ENCODE peak calls at places on chromosomes 13 and 19, in nine cellular contexts. One of them, this sample, is unnamed.

GRCh38 chr13:65856464-65856863 is 1373.7 kb downstream of the PCDH9 start:
- DNase-seq in AG20443: no peak
- DNase-seq in HEK293T: no peak
- DNase-seq in neural crest cell: no peak
- DNase-seq in GM04504: peak
- DNase-seq in HT-29: no peak
- DNase-seq in cardiac muscle cell: no peak
- DNase-seq in left colon: no peak
- DNase-seq in osteoblast: peak
- DNase-seq in this sample: no peak

GRCh38 chr13:80945328-80945727 is 604.4 kb upstream of the SPRY2 start:
- DNase-seq in AG20443: no peak
- DNase-seq in HEK293T: no peak
- DNase-seq in neural crest cell: peak
- DNase-seq in GM04504: no peak
- DNase-seq in HT-29: peak
- DNase-seq in cardiac muscle cell: peak
- DNase-seq in left colon: no peak
- DNase-seq in osteoblast: no peak
- DNase-seq in this sample: no peak

GRCh38 chr13:25934127-25934526 is 117.7 kb downstream of the SHISA2 start:
- DNase-seq in AG20443: no peak
- DNase-seq in HEK293T: no peak
- DNase-seq in neural crest cell: no peak
- DNase-seq in GM04504: no peak
- DNase-seq in HT-29: no peak
- DNase-seq in cardiac muscle cell: no peak
- DNase-seq in left colon: no peak
- DNase-seq in osteoblast: no peak
- DNase-seq in this sample: no peak

GRCh38 chr19:2345794-2346663 is 14.0 kb upstream of the TMPRSS9 start:
- DNase-seq in AG20443: peak
- DNase-seq in HEK293T: no peak
- DNase-seq in neural crest cell: no peak
- DNase-seq in GM04504: no peak
- DNase-seq in HT-29: peak
- DNase-seq in cardiac muscle cell: no peak
- DNase-seq in left colon: peak
- DNase-seq in osteoblast: no peak
- DNase-seq in this sample: no peak

GRCh38 chr19:12789098-12789903 is 2.0 kb upstream of the JUNB start:
- DNase-seq in AG20443: no peak
- DNase-seq in HEK293T: no peak
- DNase-seq in neural crest cell: no peak
- DNase-seq in GM04504: no peak
- DNase-seq in HT-29: peak
- DNase-seq in cardiac muscle cell: no peak
- DNase-seq in left colon: peak
- DNase-seq in osteoblast: peak
- DNase-seq in this sample: peak

GRCh38 chr19:38670921-38671398 is 23.5 kb downstream of the ACTN4 start:
- DNase-seq in AG20443: no peak
- DNase-seq in HEK293T: no peak
- DNase-seq in neural crest cell: no peak
- DNase-seq in GM04504: no peak
- DNase-seq in HT-29: peak
- DNase-seq in cardiac muscle cell: peak
- DNase-seq in left colon: no peak
- DNase-seq in osteoblast: no peak
- DNase-seq in this sample: no peak

GRCh38 chr13:49927755-49928154 is 8.4 kb downstream of the SPRYD7 start:
- DNase-seq in AG20443: peak
- DNase-seq in HEK293T: no peak
- DNase-seq in neural crest cell: no peak
- DNase-seq in GM04504: no peak
- DNase-seq in HT-29: no peak
- DNase-seq in cardiac muscle cell: no peak
- DNase-seq in left colon: no peak
- DNase-seq in osteoblast: peak
- DNase-seq in this sample: no peak

GRCh38 chr13:93249259-93249917 is 22.8 kb downstream of the GPC6 start:
- DNase-seq in AG20443: peak
- DNase-seq in HEK293T: peak
- DNase-seq in neural crest cell: no peak
- DNase-seq in GM04504: peak
- DNase-seq in HT-29: peak
- DNase-seq in cardiac muscle cell: no peak
- DNase-seq in left colon: no peak
- DNase-seq in osteoblast: peak
- DNase-seq in this sample: no peak

GRCh38 chr19:48965806-48966540 is 864 bp downstream of the FTL start:
- DNase-seq in AG20443: peak
- DNase-seq in HEK293T: peak
- DNase-seq in neural crest cell: peak
- DNase-seq in GM04504: peak
- DNase-seq in HT-29: peak
- DNase-seq in cardiac muscle cell: peak
- DNase-seq in left colon: peak
- DNase-seq in osteoblast: peak
- DNase-seq in this sample: peak

GRCh38 chr13:34019870-34020269 is 201.9 kb downstream of the RFC3 start:
- DNase-seq in AG20443: no peak
- DNase-seq in HEK293T: no peak
- DNase-seq in neural crest cell: no peak
- DNase-seq in GM04504: no peak
- DNase-seq in HT-29: peak
- DNase-seq in cardiac muscle cell: no peak
- DNase-seq in left colon: peak
- DNase-seq in osteoblast: no peak
- DNase-seq in this sample: no peak

GRCh38 chr13:98384739-98385138 is 192.2 kb downstream of the STK24 start:
- DNase-seq in AG20443: no peak
- DNase-seq in HEK293T: no peak
- DNase-seq in neural crest cell: no peak
- DNase-seq in GM04504: no peak
- DNase-seq in HT-29: no peak
- DNase-seq in cardiac muscle cell: no peak
- DNase-seq in left colon: no peak
- DNase-seq in osteoblast: peak
- DNase-seq in this sample: no peak

GRCh38 chr13:43877788-43878187 is 1.8 kb downstream of the CCDC122 start:
- DNase-seq in AG20443: no peak
- DNase-seq in HEK293T: no peak
- DNase-seq in neural crest cell: no peak
- DNase-seq in GM04504: no peak
- DNase-seq in HT-29: no peak
- DNase-seq in cardiac muscle cell: no peak
- DNase-seq in left colon: no peak
- DNase-seq in osteoblast: no peak
- DNase-seq in this sample: no peak